ENCODE peak calls at places on chromosomes 4 and X, in nine cellular contexts. One of them, this sample, is unnamed.

GRCh38 chrX:86348669-86349068 is 200.4 kb downstream of the DACH2 start:
- DNase-seq in T-cell: no peak
- DNase-seq in neuronal stem cell: no peak
- DNase-seq in nucleus accumbens: no peak
- DNase-seq in skeletal muscle cell: no peak
- DNase-seq in germinal center: no peak
- DNase-seq in bronchial epithelial cell: no peak
- DNase-seq in upper lobe of right lung: no peak
- DNase-seq in Calu3: no peak
- DNase-seq in this sample: no peak

GRCh38 chrX:29903365-29903764 is 312.0 kb upstream of the MAGEB2 start:
- DNase-seq in nucleus accumbens: no peak
- DNase-seq in T-cell: no peak
- DNase-seq in germinal center: no peak
- DNase-seq in neuronal stem cell: no peak
- DNase-seq in Calu3: no peak
- DNase-seq in bronchial epithelial cell: no peak
- DNase-seq in skeletal muscle cell: no peak
- DNase-seq in upper lobe of right lung: no peak
- DNase-seq in this sample: no peak

GRCh38 chr4:2991243-2991642 is 27.9 kb downstream of the GRK4 start:
- DNase-seq in skeletal muscle cell: no peak
- DNase-seq in T-cell: no peak
- DNase-seq in germinal center: no peak
- DNase-seq in nucleus accumbens: no peak
- DNase-seq in upper lobe of right lung: no peak
- DNase-seq in neuronal stem cell: no peak
- DNase-seq in Calu3: no peak
- DNase-seq in bronchial epithelial cell: peak
- DNase-seq in this sample: no peak

GRCh38 chr4:133865606-133866327 is 335.8 kb downstream of the PABPC4L start:
- DNase-seq in neuronal stem cell: peak
- DNase-seq in bronchial epithelial cell: peak
- DNase-seq in Calu3: peak
- DNase-seq in upper lobe of right lung: no peak
- DNase-seq in germinal center: no peak
- DNase-seq in T-cell: no peak
- DNase-seq in skeletal muscle cell: peak
- DNase-seq in nucleus accumbens: no peak
- DNase-seq in this sample: no peak

GRCh38 chr4:175386776-175387507 is 425.1 kb downstream of the GPM6A start:
- DNase-seq in neuronal stem cell: no peak
- DNase-seq in skeletal muscle cell: no peak
- DNase-seq in bronchial epithelial cell: no peak
- DNase-seq in Calu3: no peak
- DNase-seq in germinal center: peak
- DNase-seq in upper lobe of right lung: no peak
- DNase-seq in nucleus accumbens: no peak
- DNase-seq in T-cell: no peak
- DNase-seq in this sample: no peak

GRCh38 chr4:152970102-152970820 is 34.1 kb downstream of the FHDC1 start:
- DNase-seq in bronchial epithelial cell: peak
- DNase-seq in Calu3: no peak
- DNase-seq in upper lobe of right lung: no peak
- DNase-seq in neuronal stem cell: no peak
- DNase-seq in germinal center: no peak
- DNase-seq in nucleus accumbens: no peak
- DNase-seq in T-cell: no peak
- DNase-seq in skeletal muscle cell: peak
- DNase-seq in this sample: no peak

GRCh38 chr4:142523111-142523510 is 323.0 kb downstream of the INPP4B start:
- DNase-seq in T-cell: no peak
- DNase-seq in germinal center: no peak
- DNase-seq in skeletal muscle cell: no peak
- DNase-seq in upper lobe of right lung: no peak
- DNase-seq in neuronal stem cell: no peak
- DNase-seq in bronchial epithelial cell: peak
- DNase-seq in nucleus accumbens: no peak
- DNase-seq in Calu3: no peak
- DNase-seq in this sample: no peak

GRCh38 chr4:83115000-83115399 is 471 bp upstream of the PLAC8 start:
- DNase-seq in germinal center: no peak
- DNase-seq in nucleus accumbens: no peak
- DNase-seq in Calu3: no peak
- DNase-seq in T-cell: no peak
- DNase-seq in upper lobe of right lung: no peak
- DNase-seq in neuronal stem cell: no peak
- DNase-seq in bronchial epithelial cell: peak
- DNase-seq in skeletal muscle cell: no peak
- DNase-seq in this sample: no peak

GRCh38 chr4:63296773-63297172 is 1112.5 kb downstream of the TECRL start:
- DNase-seq in nucleus accumbens: no peak
- DNase-seq in neuronal stem cell: peak
- DNase-seq in T-cell: no peak
- DNase-seq in germinal center: no peak
- DNase-seq in Calu3: no peak
- DNase-seq in upper lobe of right lung: no peak
- DNase-seq in bronchial epithelial cell: peak
- DNase-seq in skeletal muscle cell: no peak
- DNase-seq in this sample: no peak

GRCh38 chr4:118586357-118586790 is 98.8 kb upstream of the METTL14 start:
- DNase-seq in germinal center: no peak
- DNase-seq in nucleus accumbens: no peak
- DNase-seq in skeletal muscle cell: peak
- DNase-seq in neuronal stem cell: no peak
- DNase-seq in upper lobe of right lung: no peak
- DNase-seq in T-cell: no peak
- DNase-seq in bronchial epithelial cell: no peak
- DNase-seq in Calu3: peak
- DNase-seq in this sample: no peak

GRCh38 chrX:130893356-130894085 is 9.5 kb downstream of the ENOX2 start:
- DNase-seq in bronchial epithelial cell: no peak
- DNase-seq in neuronal stem cell: no peak
- DNase-seq in nucleus accumbens: no peak
- DNase-seq in T-cell: no peak
- DNase-seq in skeletal muscle cell: no peak
- DNase-seq in upper lobe of right lung: no peak
- DNase-seq in Calu3: no peak
- DNase-seq in germinal center: no peak
- DNase-seq in this sample: no peak

GRCh38 chrX:136975642-136976518 is 57.9 kb downstream of the GPR101 start:
- DNase-seq in skeletal muscle cell: no peak
- DNase-seq in germinal center: no peak
- DNase-seq in neuronal stem cell: no peak
- DNase-seq in upper lobe of right lung: no peak
- DNase-seq in T-cell: no peak
- DNase-seq in nucleus accumbens: no peak
- DNase-seq in Calu3: no peak
- DNase-seq in bronchial epithelial cell: no peak
- DNase-seq in this sample: no peak

GRCh38 chrX:125236955-125237354 is 82.7 kb upstream of the TEX13C start:
- DNase-seq in T-cell: no peak
- DNase-seq in skeletal muscle cell: no peak
- DNase-seq in germinal center: no peak
- DNase-seq in upper lobe of right lung: no peak
- DNase-seq in bronchial epithelial cell: no peak
- DNase-seq in neuronal stem cell: no peak
- DNase-seq in nucleus accumbens: no peak
- DNase-seq in Calu3: no peak
- DNase-seq in this sample: no peak

GRCh38 chr4:3016839-3017410 is 53.6 kb downstream of the GRK4 start:
- DNase-seq in nucleus accumbens: no peak
- DNase-seq in neuronal stem cell: no peak
- DNase-seq in upper lobe of right lung: no peak
- DNase-seq in skeletal muscle cell: no peak
- DNase-seq in Calu3: no peak
- DNase-seq in germinal center: no peak
- DNase-seq in T-cell: no peak
- DNase-seq in bronchial epithelial cell: no peak
- DNase-seq in this sample: no peak

GRCh38 chrX:78321809-78322208 is 5.6 kb downstream of the CYSLTR1 start:
- DNase-seq in T-cell: peak
- DNase-seq in bronchial epithelial cell: peak
- DNase-seq in nucleus accumbens: no peak
- DNase-seq in skeletal muscle cell: no peak
- DNase-seq in Calu3: no peak
- DNase-seq in germinal center: peak
- DNase-seq in neuronal stem cell: no peak
- DNase-seq in upper lobe of right lung: no peak
- DNase-seq in this sample: peak

GRCh38 chr4:120995611-120996010 is 73.1 kb upstream of the PRDM5 start:
- DNase-seq in skeletal muscle cell: peak
- DNase-seq in neuronal stem cell: no peak
- DNase-seq in nucleus accumbens: no peak
- DNase-seq in bronchial epithelial cell: peak
- DNase-seq in Calu3: no peak
- DNase-seq in germinal center: no peak
- DNase-seq in upper lobe of right lung: no peak
- DNase-seq in T-cell: no peak
- DNase-seq in this sample: no peak

GRCh38 chr4:70838972-70839536 is 636 bp downstream of the GRSF1 start:
- DNase-seq in Calu3: peak
- DNase-seq in neuronal stem cell: peak
- DNase-seq in nucleus accumbens: peak
- DNase-seq in germinal center: peak
- DNase-seq in T-cell: peak
- DNase-seq in skeletal muscle cell: no peak
- DNase-seq in upper lobe of right lung: peak
- DNase-seq in bronchial epithelial cell: peak
- DNase-seq in this sample: peak

GRCh38 chr4:92381640-92382039 is 77.9 kb downstream of the GRID2 start:
- DNase-seq in germinal center: no peak
- DNase-seq in neuronal stem cell: no peak
- DNase-seq in upper lobe of right lung: no peak
- DNase-seq in Calu3: no peak
- DNase-seq in T-cell: no peak
- DNase-seq in nucleus accumbens: no peak
- DNase-seq in bronchial epithelial cell: peak
- DNase-seq in skeletal muscle cell: peak
- DNase-seq in this sample: no peak

GRCh38 chrX:152892499-152892898 is 5.4 kb upstream of the ZNF185 start:
- DNase-seq in nucleus accumbens: no peak
- DNase-seq in bronchial epithelial cell: no peak
- DNase-seq in neuronal stem cell: no peak
- DNase-seq in Calu3: no peak
- DNase-seq in T-cell: no peak
- DNase-seq in germinal center: no peak
- DNase-seq in upper lobe of right lung: no peak
- DNase-seq in skeletal muscle cell: no peak
- DNase-seq in this sample: no peak

GRCh38 chr4:110270492-110271197 is 72.2 kb upstream of the ELOVL6 start:
- DNase-seq in neuronal stem cell: no peak
- DNase-seq in T-cell: no peak
- DNase-seq in bronchial epithelial cell: peak
- DNase-seq in skeletal muscle cell: peak
- DNase-seq in Calu3: no peak
- DNase-seq in upper lobe of right lung: no peak
- DNase-seq in nucleus accumbens: no peak
- DNase-seq in germinal center: no peak
- DNase-seq in this sample: no peak

GRCh38 chr4:71268156-71268555 is 70.7 kb upstream of the SLC4A4 start:
- DNase-seq in skeletal muscle cell: no peak
- DNase-seq in germinal center: no peak
- DNase-seq in T-cell: no peak
- DNase-seq in nucleus accumbens: no peak
- DNase-seq in Calu3: no peak
- DNase-seq in neuronal stem cell: no peak
- DNase-seq in bronchial epithelial cell: no peak
- DNase-seq in upper lobe of right lung: no peak
- DNase-seq in this sample: no peak

GRCh38 chrX:128294198-128294597 is 242.0 kb upstream of the ACTRT1 start:
- DNase-seq in Calu3: no peak
- DNase-seq in skeletal muscle cell: no peak
- DNase-seq in neuronal stem cell: no peak
- DNase-seq in nucleus accumbens: no peak
- DNase-seq in bronchial epithelial cell: no peak
- DNase-seq in T-cell: no peak
- DNase-seq in upper lobe of right lung: no peak
- DNase-seq in germinal center: no peak
- DNase-seq in this sample: no peak

GRCh38 chr4:22842360-22842759 is 149.6 kb downstream of the GBA3 start:
- DNase-seq in T-cell: no peak
- DNase-seq in skeletal muscle cell: no peak
- DNase-seq in upper lobe of right lung: no peak
- DNase-seq in Calu3: no peak
- DNase-seq in neuronal stem cell: peak
- DNase-seq in bronchial epithelial cell: no peak
- DNase-seq in nucleus accumbens: no peak
- DNase-seq in germinal center: no peak
- DNase-seq in this sample: no peak

GRCh38 chrX:47643926-47644325 is 6.4 kb downstream of the ELK1 start:
- DNase-seq in Calu3: no peak
- DNase-seq in nucleus accumbens: no peak
- DNase-seq in skeletal muscle cell: no peak
- DNase-seq in bronchial epithelial cell: no peak
- DNase-seq in upper lobe of right lung: no peak
- DNase-seq in neuronal stem cell: no peak
- DNase-seq in germinal center: no peak
- DNase-seq in T-cell: no peak
- DNase-seq in this sample: peak

This sample was measured in GDM1.